ENCODE peak calls at places on chromosome 20, in four cellular contexts. Y is A549, L is K562, T is HepG2. Q is an unnamed sample.

GRCh38 chr20:11917663-11918062 is at the start of gene BTBD3:
- DNase-seq in T (no peak), L (no peak), Y (no peak), Q (no peak)

GRCh38 chr20:7207186-7207585 is 439.7 kb downstream of the BMP2 start:
- DNase-seq in Y (no peak), L (no peak), T (no peak), Q (no peak)

GRCh38 chr20:60993647-60994046 is 258.4 kb upstream of the CDH4 start:
- DNase-seq in Y (peak; percentile 33), L (no peak), T (no peak), Q (no peak)

GRCh38 chr20:60213126-60213893 is 255.1 kb downstream of the CDH26 start:
- DNase-seq in Y (no peak), L (no peak), T (no peak), Q (no peak)

GRCh38 chr20:41782255-41782654 is 164.1 kb upstream of the CHD6 start:
- DNase-seq in Y (no peak), L (no peak), T (no peak), Q (no peak)

GRCh38 chr20:17843246-17844132 is 125.1 kb downstream of the SNX5 start:
- DNase-seq in L (no peak), T (no peak), Y (no peak), Q (no peak)

GRCh38 chr20:11057624-11058023 is 383.8 kb upstream of the JAG1 start:
- DNase-seq in Y (peak; percentile 6), L (no peak), T (no peak), Q (no peak)

GRCh38 chr20:32767418-32768198 is 5.4 kb downstream of the DNMT3B start:
- DNase-seq in L (no peak), Y (no peak), T (peak; percentile 68), Q (no peak)

GRCh38 chr20:18879262-18879661 is 65.7 kb downstream of the SCP2D1 start:
- DNase-seq in T (no peak), Y (peak; percentile 70), L (no peak), Q (no peak)

GRCh38 chr20:483791-484644 is 21.7 kb upstream of the TBC1D20 start:
- DNase-seq in L (no peak), Y (no peak), T (no peak), Q (no peak)

GRCh38 chr20:61604494-61604893 is 352.4 kb downstream of the CDH4 start:
- DNase-seq in T (no peak), Y (no peak), L (no peak), Q (no peak)

GRCh38 chr20:59835448-59836395 is 97.7 kb downstream of the SYCP2 start:
- DNase-seq in L (no peak), T (no peak), Y (no peak), Q (peak; percentile 41)

DNA sequence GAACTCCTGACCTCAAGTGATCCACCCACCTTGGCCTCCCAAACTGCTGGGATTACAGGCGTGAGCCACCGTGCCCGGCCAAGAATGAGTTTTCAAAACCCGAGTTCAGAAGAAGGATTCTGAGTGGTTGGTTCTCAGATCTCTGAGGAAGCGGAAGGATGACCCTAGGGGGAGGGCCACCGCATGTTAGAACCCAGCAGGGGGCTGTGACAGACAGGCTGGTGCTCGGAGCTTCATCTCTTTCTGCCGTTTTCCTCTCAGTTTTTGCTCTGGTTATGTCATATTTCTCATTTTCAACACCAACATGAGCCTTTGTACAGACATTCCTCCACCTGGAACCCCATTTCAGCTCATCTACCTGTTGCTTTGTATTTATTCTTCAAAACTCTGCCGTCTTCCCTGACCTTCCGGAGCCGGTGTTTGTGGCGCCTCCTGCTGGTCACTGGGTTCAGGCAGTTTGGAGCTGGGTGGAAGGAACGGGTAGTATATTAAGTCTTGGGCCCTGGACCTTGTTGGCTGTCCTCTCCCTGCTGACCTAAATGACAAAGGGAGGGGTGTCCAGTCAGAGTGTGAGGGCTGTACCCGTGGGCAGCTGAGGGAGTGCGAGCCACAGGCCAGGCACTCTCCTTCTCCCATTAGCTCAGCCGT is at the start of gene DEFB123:
- DNase-seq in L (peak; percentile 24), T (no peak), Y (no peak), Q (peak; percentile 24)
- TF ChIP-seq CTCF in L (peak; percentile 77), T (peak; percentile 50), Y (peak; percentile 24), Q (peak; percentile 13)

DNA sequence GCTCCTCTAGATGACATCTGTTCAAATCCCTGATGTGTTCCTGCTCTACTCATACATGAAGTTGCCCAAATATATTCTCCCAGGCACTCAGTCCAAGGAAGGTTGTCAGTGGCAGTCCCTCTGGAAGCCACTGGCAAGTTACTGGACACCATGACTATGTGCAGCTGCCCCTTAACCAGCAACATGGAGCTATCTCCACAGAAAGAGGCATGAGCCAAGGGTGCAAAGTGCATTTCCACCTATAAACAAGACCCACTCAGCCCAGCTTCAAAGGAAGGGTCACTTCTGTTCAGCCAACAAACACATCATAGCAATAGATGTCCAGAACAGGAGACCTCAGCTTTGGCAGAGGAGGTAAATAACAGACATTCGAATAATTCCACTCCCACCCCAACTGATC is 217.6 kb upstream of the PMEPA1 start:
- DNase-seq in L (no peak), T (no peak), Y (no peak), Q (no peak)
- TF ChIP-seq HMGXB4 in L (no peak), T (no peak), Y (no peak), Q (no peak)

GRCh38 chr20:37265152-37265551 is 3.5 kb upstream of the GHRH start:
- DNase-seq in T (no peak), L (no peak), Y (no peak), Q (no peak)
- TF ChIP-seq MAX in T (no peak), L (no peak), Y (no peak), Q (no peak)

GRCh38 chr20:49671429-49671828 is 42.2 kb downstream of the B4GALT5 start:
- DNase-seq in Y (no peak), L (no peak), T (no peak), Q (no peak)

GRCh38 chr20:49676581-49677291 is 36.9 kb downstream of the B4GALT5 start:
- DNase-seq in T (peak; percentile 50), Y (peak; percentile 53), L (peak; percentile 37), Q (no peak)

GRCh38 chr20:49672109-49672681 is 41.5 kb downstream of the B4GALT5 start:
- DNase-seq in Y (no peak), L (no peak), T (no peak), Q (no peak)

GRCh38 chr20:49675368-49676151 is 38.1 kb downstream of the B4GALT5 start:
- DNase-seq in T (peak; percentile 89), L (peak; percentile 32), Y (peak; percentile 86), Q (no peak)

DNA sequence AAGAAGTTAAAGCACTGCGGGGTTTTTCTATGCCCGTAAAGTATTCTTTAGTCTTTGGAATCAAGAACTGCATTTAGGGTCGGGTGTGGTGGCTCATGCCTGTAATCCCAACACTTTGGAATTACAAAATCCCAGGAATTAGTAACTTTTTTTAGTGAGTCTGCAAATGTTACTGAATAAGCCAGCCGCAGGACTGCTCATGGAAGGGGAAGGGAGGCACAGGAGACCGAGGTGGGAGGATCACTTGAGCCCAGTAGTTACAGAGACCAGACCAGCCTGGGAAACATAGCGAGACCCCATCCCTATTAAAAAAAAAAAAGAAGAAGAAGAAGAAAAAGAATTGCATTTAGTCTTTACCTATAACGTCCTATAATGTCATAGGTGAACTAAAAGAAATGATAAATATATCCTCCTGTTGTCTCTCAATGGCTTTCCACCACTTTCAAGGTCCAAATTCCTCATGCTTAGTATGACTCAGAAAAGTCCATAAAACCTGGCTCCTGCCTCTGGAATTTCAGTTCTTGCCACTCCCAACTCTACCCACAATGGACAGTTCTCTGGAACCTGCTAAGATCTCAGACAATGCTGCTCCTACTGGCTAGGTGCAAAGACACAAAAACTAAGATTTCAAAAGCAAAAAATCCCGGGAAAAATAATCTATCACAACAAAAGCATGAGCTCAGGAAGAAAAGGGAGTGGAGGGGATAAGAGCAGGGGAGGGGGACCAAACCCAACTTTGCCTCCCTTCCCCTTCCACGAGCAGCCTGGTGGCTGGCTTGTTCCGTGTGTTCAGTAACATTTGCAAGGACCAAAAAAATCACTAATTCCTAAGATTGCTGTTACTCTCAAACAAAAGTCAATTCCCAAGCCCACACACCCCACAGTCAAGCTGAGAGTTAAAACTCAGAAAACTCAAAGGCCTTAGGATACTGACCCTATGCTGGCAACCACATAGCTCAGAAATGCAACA is 39.0 kb downstream of the B4GALT5 start:
- DNase-seq in Y (peak; percentile 93), L (no peak), T (peak; percentile 98), Q (no peak)
- TF ChIP-seq CTCF in Y (no peak), L (no peak), T (peak; percentile 39), Q (no peak)